ENCODE peak calls at places on chromosome 11, in six cellular contexts. One of them, this sample, is unnamed.

GRCh38 chr11:38543311-38543710 is 1945.3 kb upstream of the RAG2 start:
- DNase-seq in putamen: no peak
- DNase-seq in T-helper 1 cell: no peak
- DNase-seq in GDM1: no peak
- DNase-seq in HTR-8/SVneo: no peak
- DNase-seq in NCI-H2171 treated with DMSO at 0.1 percent for 48 hours: no peak
- DNase-seq in this sample: no peak

GRCh38 chr11:3823303-3823702 is 14.9 kb downstream of the PGAP2 start:
- DNase-seq in putamen: no peak
- DNase-seq in T-helper 1 cell: no peak
- DNase-seq in GDM1: no peak
- DNase-seq in HTR-8/SVneo: no peak
- DNase-seq in NCI-H2171 treated with DMSO at 0.1 percent for 48 hours: no peak
- DNase-seq in this sample: no peak

GRCh38 chr11:8867856-8868705 is 42.9 kb upstream of the AKIP1 start:
- DNase-seq in putamen: no peak
- DNase-seq in T-helper 1 cell: no peak
- DNase-seq in GDM1: no peak
- DNase-seq in HTR-8/SVneo: peak; percentile 30
- DNase-seq in NCI-H2171 treated with DMSO at 0.1 percent for 48 hours: no peak
- DNase-seq in this sample: no peak

GRCh38 chr11:83070044-83070877 is 1.4 kb downstream of the RAB30 start:
- DNase-seq in putamen: no peak
- DNase-seq in T-helper 1 cell: no peak
- DNase-seq in GDM1: no peak
- DNase-seq in HTR-8/SVneo: peak; percentile 38
- DNase-seq in NCI-H2171 treated with DMSO at 0.1 percent for 48 hours: peak; percentile 2
- DNase-seq in this sample: no peak

GRCh38 chr11:2314525-2315394 is 12.9 kb downstream of the TSPAN32 start:
- DNase-seq in putamen: peak; percentile 83
- DNase-seq in T-helper 1 cell: no peak
- DNase-seq in GDM1: no peak
- DNase-seq in HTR-8/SVneo: peak; percentile 67
- DNase-seq in NCI-H2171 treated with DMSO at 0.1 percent for 48 hours: peak; percentile 78
- DNase-seq in this sample: no peak

GRCh38 chr11:58493676-58494075 is 14.2 kb downstream of the OR5B21 start:
- DNase-seq in putamen: peak; percentile 53
- DNase-seq in T-helper 1 cell: no peak
- DNase-seq in GDM1: no peak
- DNase-seq in HTR-8/SVneo: no peak
- DNase-seq in NCI-H2171 treated with DMSO at 0.1 percent for 48 hours: no peak
- DNase-seq in this sample: no peak

GRCh38 chr11:74672956-74673895 is 58.0 kb downstream of the CHRDL2 start:
- DNase-seq in putamen: peak; percentile 58
- DNase-seq in T-helper 1 cell: no peak
- DNase-seq in GDM1: no peak
- DNase-seq in HTR-8/SVneo: peak; percentile 95
- DNase-seq in NCI-H2171 treated with DMSO at 0.1 percent for 48 hours: no peak
- DNase-seq in this sample: no peak

GRCh38 chr11:84022221-84022620 is 736.1 kb upstream of the CCDC90B start:
- DNase-seq in putamen: peak; percentile 84
- DNase-seq in T-helper 1 cell: no peak
- DNase-seq in GDM1: no peak
- DNase-seq in HTR-8/SVneo: no peak
- DNase-seq in NCI-H2171 treated with DMSO at 0.1 percent for 48 hours: no peak
- DNase-seq in this sample: no peak